ENCODE peak calls at places on chromosome 21, in ten cellular contexts. Y, Z, E, K, M, X, W, J, O and A are unnamed samples.

GRCh38 chr21:21366277-21366676 is 368.1 kb downstream of the NCAM2 start:
- DNase-seq in Y (no peak), Z (no peak), E (no peak), K (no peak), M (no peak), X (no peak), W (no peak), J (no peak), O (no peak), A (no peak)

GRCh38 chr21:38920631-38921398 is 115.1 kb downstream of the ETS2 start:
- DNase-seq in Y (no peak), Z (peak; percentile 18), E (no peak), K (no peak), M (no peak), X (peak; percentile 62), W (no peak), J (peak; percentile 68), O (no peak), A (no peak)

GRCh38 chr21:25563399-25564116 is 43.7 kb downstream of the MRPL39 start:
- DNase-seq in Y (no peak), Z (no peak), E (no peak), K (no peak), M (no peak), X (no peak), W (no peak), J (peak; percentile 7), O (no peak), A (no peak)

GRCh38 chr21:37849703-37850102 is 66.6 kb downstream of the KCNJ6 start:
- DNase-seq in Y (no peak), Z (no peak), E (no peak), K (peak; percentile 47), M (no peak), X (peak; percentile 75), W (no peak), J (peak; percentile 70), O (no peak), A (no peak)

GRCh38 chr21:38254970-38255369 is 1.8 kb upstream of the KCNJ15 start:
- DNase-seq in Y (no peak), Z (no peak), E (no peak), K (no peak), M (no peak), X (no peak), W (no peak), J (no peak), O (no peak), A (no peak)

GRCh38 chr21:29647353-29647781 is 292.4 kb downstream of the GRIK1 start:
- DNase-seq in Y (no peak), Z (no peak), E (no peak), K (no peak), M (no peak), X (no peak), W (no peak), J (no peak), O (no peak), A (no peak)

GRCh38 chr21:39444406-39445145 is 1.0 kb downstream of the LCA5L start:
- DNase-seq in Y (no peak), Z (no peak), E (no peak), K (peak; percentile 10), M (no peak), X (peak; percentile 63), W (no peak), J (peak; percentile 75), O (no peak), A (peak; percentile 64)

GRCh38 chr21:20507783-20508182 is 490.4 kb upstream of the NCAM2 start:
- DNase-seq in Y (no peak), Z (no peak), E (no peak), K (no peak), M (no peak), X (no peak), W (no peak), J (no peak), O (no peak), A (no peak)

GRCh38 chr21:29676395-29676794 is 263.4 kb downstream of the GRIK1 start:
- DNase-seq in Y (no peak), Z (no peak), E (no peak), K (no peak), M (no peak), X (no peak), W (no peak), J (no peak), O (no peak), A (peak; percentile 12)

GRCh38 chr21:38714998-38715397 is 90.7 kb upstream of the ETS2 start:
- DNase-seq in Y (no peak), Z (no peak), E (no peak), K (peak; percentile 16), M (no peak), X (no peak), W (no peak), J (no peak), O (no peak), A (no peak)

GRCh38 chr21:16534408-16535099 is 804.8 kb downstream of the USP25 start:
- DNase-seq in Y (no peak), Z (peak; percentile 70), E (no peak), K (no peak), M (no peak), X (peak; percentile 83), W (peak; percentile 86), J (peak; percentile 76), O (no peak), A (no peak)

GRCh38 chr21:42530167-42530518 is 16.5 kb downstream of the SLC37A1 start:
- DNase-seq in Y (no peak), Z (no peak), E (no peak), K (no peak), M (no peak), X (no peak), W (no peak), J (no peak), O (no peak), A (no peak)

GRCh38 chr21:40623550-40623949 is 223.4 kb downstream of the DSCAM start:
- DNase-seq in Y (no peak), Z (no peak), E (no peak), K (no peak), M (no peak), X (no peak), W (no peak), J (no peak), O (no peak), A (no peak)

GRCh38 chr21:43193088-43193650 is 24.4 kb downstream of the CRYAA start:
- DNase-seq in Y (no peak), Z (no peak), E (no peak), K (no peak), M (peak; percentile 8), X (no peak), W (no peak), J (no peak), O (no peak), A (no peak)

GRCh38 chr21:44253832-44254700 is 7.6 kb downstream of the DNMT3L start:
- DNase-seq in Y (no peak), Z (no peak), E (no peak), K (no peak), M (no peak), X (no peak), W (peak; percentile 14), J (no peak), O (no peak), A (peak; percentile 2)

GRCh38 chr21:33265664-33266049 is 510 bp upstream of the IL10RB start:
- DNase-seq in Y (peak; percentile 63), Z (no peak), E (no peak), K (no peak), M (peak; percentile 62), X (peak; percentile 50), W (no peak), J (peak; percentile 28), O (no peak), A (peak; percentile 45)

GRCh38 chr21:45126085-45126687 is 51.8 kb downstream of the ADARB1 start:
- DNase-seq in Y (no peak), Z (no peak), E (no peak), K (no peak), M (no peak), X (no peak), W (no peak), J (no peak), O (no peak), A (no peak)

GRCh38 chr21:36909901-36910561 is 56.4 kb downstream of the HLCS start:
- DNase-seq in Y (no peak), Z (peak; percentile 98), E (no peak), K (peak; percentile 85), M (no peak), X (peak; percentile 93), W (no peak), J (peak; percentile 97), O (no peak), A (no peak)

GRCh38 chr21:32233055-32233546 is 45.7 kb downstream of the MIS18A start:
- DNase-seq in Y (no peak), Z (no peak), E (no peak), K (no peak), M (no peak), X (no peak), W (no peak), J (peak; percentile 60), O (no peak), A (peak; percentile 16)

GRCh38 chr21:40166291-40166843 is 299.1 kb downstream of the PCP4 start:
- DNase-seq in Y (no peak), Z (no peak), E (no peak), K (no peak), M (no peak), X (no peak), W (no peak), J (no peak), O (no peak), A (peak; percentile 41)